ENCODE peak calls at places on chromosomes 11 and 22, in ten cellular contexts. F, O, K, C, U, T, A, R, X and V are unnamed samples.

GRCh38 chr22:27487600-27488450 is 313.7 kb downstream of the MN1 start:
- DNase-seq in F (no peak), O (no peak), K (no peak), C (no peak), U (no peak), T (peak), A (peak), R (no peak), X (no peak), V (peak)

GRCh38 chr11:14347991-14348390 is 11.0 kb downstream of the RRAS2 start:
- DNase-seq in F (no peak), O (no peak), K (no peak), C (no peak), U (no peak), T (no peak), A (no peak), R (no peak), X (no peak), V (no peak)

GRCh38 chr11:69398529-69399492 is 82.7 kb upstream of the LINC01488 start:
- DNase-seq in F (no peak), O (no peak), K (peak), C (no peak), U (no peak), T (no peak), A (no peak), R (peak), X (peak), V (peak)

GRCh38 chr22:37208401-37209139 is 3.7 kb downstream of the SSTR3 start:
- DNase-seq in F (no peak), O (no peak), K (no peak), C (no peak), U (no peak), T (no peak), A (no peak), R (peak), X (no peak), V (no peak)

GRCh38 chr11:5476184-5476819 is 12.2 kb upstream of the OR52D1 start:
- DNase-seq in F (no peak), O (no peak), K (peak), C (peak), U (peak), T (no peak), A (peak), R (no peak), X (peak), V (peak)

GRCh38 chr22:50272103-50272782 is 2.1 kb upstream of the MAPK11 start:
- DNase-seq in F (no peak), O (no peak), K (no peak), C (no peak), U (no peak), T (peak), A (peak), R (no peak), X (no peak), V (no peak)

GRCh38 chr11:10096987-10097386 is 197.0 kb downstream of the SBF2 start:
- DNase-seq in F (no peak), O (no peak), K (peak), C (no peak), U (no peak), T (no peak), A (no peak), R (no peak), X (no peak), V (no peak)

GRCh38 chr11:995752-996420 is 40.6 kb downstream of the MUC6 start:
- DNase-seq in F (no peak), O (no peak), K (no peak), C (no peak), U (peak), T (no peak), A (no peak), R (no peak), X (no peak), V (no peak)

GRCh38 chr11:23078289-23078971 is 218.2 kb upstream of the CCDC179 start:
- DNase-seq in F (no peak), O (no peak), K (no peak), C (no peak), U (peak), T (no peak), A (no peak), R (no peak), X (peak), V (peak)

GRCh38 chr11:43393765-43394355 is 35.1 kb downstream of the TTC17 start:
- DNase-seq in F (no peak), O (peak), K (no peak), C (no peak), U (peak), T (no peak), A (no peak), R (no peak), X (no peak), V (no peak)

GRCh38 chr11:102883132-102883531 is 8.3 kb upstream of the MMP12 start:
- DNase-seq in F (no peak), O (no peak), K (no peak), C (no peak), U (no peak), T (no peak), A (no peak), R (no peak), X (no peak), V (no peak)

GRCh38 chr11:60252709-60253108 is 9.8 kb upstream of the MS4A4E start:
- DNase-seq in F (no peak), O (no peak), K (no peak), C (no peak), U (no peak), T (no peak), A (no peak), R (no peak), X (no peak), V (no peak)

GRCh38 chr22:46596819-46597218 is 23.4 kb upstream of the GRAMD4 start:
- DNase-seq in F (no peak), O (no peak), K (peak), C (no peak), U (no peak), T (peak), A (no peak), R (no peak), X (peak), V (no peak)

GRCh38 chr11:7160814-7161489 is 72.2 kb downstream of the RBMXL2 start:
- DNase-seq in F (no peak), O (no peak), K (no peak), C (no peak), U (no peak), T (no peak), A (no peak), R (no peak), X (no peak), V (no peak)

DNA sequence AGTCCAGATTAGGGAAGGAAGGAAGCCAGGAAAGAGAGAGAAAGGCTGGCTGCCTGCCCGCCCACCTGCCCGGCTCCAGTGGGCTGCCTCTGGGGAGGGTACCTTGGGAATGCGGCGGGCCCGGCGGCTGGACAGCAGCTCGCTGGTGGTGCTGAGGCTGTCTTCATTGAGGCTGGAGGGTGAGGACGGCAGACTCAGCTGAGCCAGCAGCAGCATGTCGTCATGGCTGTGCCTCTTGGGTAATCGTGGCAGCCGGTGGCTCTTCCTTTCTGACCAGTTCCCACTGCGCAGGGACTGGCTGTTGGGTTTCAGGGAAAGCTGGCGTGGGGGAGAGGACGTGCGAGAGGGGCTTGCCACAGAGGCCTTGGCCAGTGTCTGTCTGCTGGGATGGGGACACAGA is 32.9 kb downstream of the RPL27A start:
- DNase-seq in F (no peak), O (no peak), K (no peak), C (no peak), U (no peak), T (no peak), A (no peak), R (no peak), X (no peak), V (no peak)
- H3K27ac ChIP-seq in F (no peak), O (peak), K (no peak), C (no peak), U (no peak), T (no peak), A (no peak), R (peak), X (peak), V (no peak)

DNA sequence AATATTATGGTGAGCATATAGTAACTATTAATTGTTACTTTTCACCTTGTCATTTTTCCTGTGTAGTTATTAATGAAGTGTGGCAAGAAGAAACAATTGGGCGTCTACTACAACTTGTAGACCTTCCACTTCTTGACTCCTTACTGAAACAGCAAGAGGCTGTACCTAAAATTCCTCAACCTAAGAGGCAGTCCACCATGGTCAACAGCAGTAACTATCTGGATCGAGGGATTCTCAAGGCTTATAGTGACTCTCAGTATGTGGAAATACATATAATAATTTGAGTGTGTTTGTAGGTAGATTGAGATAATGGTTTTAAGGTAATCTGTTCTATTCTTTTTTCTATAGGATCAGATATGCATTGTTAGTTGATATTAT is 10.8 kb upstream of the TCP11L1 start:
- DNase-seq in F (no peak), O (no peak), K (no peak), C (no peak), U (no peak), T (no peak), A (no peak), R (no peak), X (no peak), V (no peak)
- H3K27ac ChIP-seq in F (no peak), O (no peak), K (no peak), C (no peak), U (no peak), T (no peak), A (no peak), R (no peak), X (no peak), V (peak)

DNA sequence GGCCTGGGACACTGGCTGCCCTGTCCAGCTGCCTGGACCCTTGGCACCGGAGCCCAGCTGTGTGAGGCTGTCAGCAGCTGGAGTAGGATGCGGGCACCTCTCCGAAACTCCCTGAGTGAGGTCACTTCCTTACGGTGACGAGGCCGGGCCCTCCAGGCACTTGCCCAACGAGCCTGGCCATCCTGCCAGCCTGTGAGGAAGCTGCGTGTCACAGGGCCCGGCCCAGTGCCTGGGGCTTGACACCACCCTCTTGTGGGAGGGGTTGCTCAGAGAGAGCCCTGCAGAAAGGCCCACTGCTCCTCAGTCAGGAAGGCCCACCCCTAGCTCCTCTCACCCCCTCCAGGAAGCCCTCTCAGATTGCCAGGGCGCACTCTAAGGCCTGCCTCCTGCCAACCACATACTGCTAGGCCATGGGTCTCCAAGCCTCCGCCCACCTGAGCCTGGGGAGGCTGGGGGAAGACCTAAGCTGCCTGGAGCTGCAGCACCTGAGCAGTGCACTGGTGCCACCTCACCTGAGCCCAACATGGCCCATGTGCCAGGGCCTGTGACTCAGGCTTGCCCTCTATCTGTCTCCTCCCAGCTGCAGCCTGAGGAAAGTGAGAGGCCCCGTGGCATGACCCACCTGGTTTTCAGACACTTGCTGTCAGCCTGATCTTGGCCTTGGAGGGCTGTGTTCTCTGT is 4.3 kb upstream of the PHLDA2 start:
- DNase-seq in F (no peak), O (peak), K (peak), C (peak), U (peak), T (peak), A (no peak), R (peak), X (peak), V (peak)
- H3K27ac ChIP-seq in F (no peak), O (no peak), K (no peak), C (peak), U (no peak), T (peak), A (no peak), R (no peak), X (peak), V (peak)

GRCh38 chr11:118917488-118918127 is 8.1 kb downstream of the BCL9L start:
- DNase-seq in F (no peak), O (peak), K (no peak), C (peak), U (peak), T (peak), A (no peak), R (peak), X (peak), V (no peak)
- H3K27ac ChIP-seq in F (peak), O (peak), K (peak), C (peak), U (peak), T (peak), A (no peak), R (peak), X (peak), V (peak)